ENCODE peak calls at places on chromosomes 11 and 22, in five cellular contexts. One of them, this sample, is unnamed.

GRCh38 chr11:121664144-121664543 is 211.4 kb upstream of the SORL1-AS1 start:
- DNase-seq in H9: no peak
- DNase-seq in mesendoderm: no peak
- DNase-seq in IMR-90: no peak
- DNase-seq in trophoblast cell: no peak
- DNase-seq in this sample: no peak

GRCh38 chr22:23837496-23837859 is 1.3 kb downstream of the DERL3 start:
- DNase-seq in H9: no peak
- DNase-seq in mesendoderm: no peak
- DNase-seq in IMR-90: no peak
- DNase-seq in trophoblast cell: peak; percentile 84
- DNase-seq in this sample: no peak

GRCh38 chr11:91303754-91304153 is 920.9 kb upstream of the FAT3 start:
- DNase-seq in H9: no peak
- DNase-seq in mesendoderm: no peak
- DNase-seq in IMR-90: peak; percentile 30
- DNase-seq in trophoblast cell: no peak
- DNase-seq in this sample: no peak

GRCh38 chr11:64888761-64889511 is 10.5 kb upstream of the EHD1 start:
- DNase-seq in H9: no peak
- DNase-seq in mesendoderm: peak; percentile 26
- DNase-seq in IMR-90: no peak
- DNase-seq in trophoblast cell: peak; percentile 42
- DNase-seq in this sample: no peak

GRCh38 chr11:64357904-64358535 is 942 bp upstream of the RPS6KA4 start:
- DNase-seq in H9: no peak
- DNase-seq in mesendoderm: no peak
- DNase-seq in IMR-90: no peak
- DNase-seq in trophoblast cell: no peak
- DNase-seq in this sample: no peak

GRCh38 chr11:12725047-12725862 is 51.0 kb downstream of the TEAD1 start:
- DNase-seq in H9: no peak
- DNase-seq in mesendoderm: no peak
- DNase-seq in IMR-90: no peak
- DNase-seq in trophoblast cell: peak; percentile 54
- DNase-seq in this sample: no peak

GRCh38 chr11:122037911-122038310 is 78.1 kb downstream of the BLID start:
- DNase-seq in H9: no peak
- DNase-seq in mesendoderm: no peak
- DNase-seq in IMR-90: no peak
- DNase-seq in trophoblast cell: no peak
- DNase-seq in this sample: no peak

GRCh38 chr11:2780850-2781412 is 81.1 kb upstream of the KCNQ1OT1 start:
- DNase-seq in H9: no peak
- DNase-seq in mesendoderm: no peak
- DNase-seq in IMR-90: no peak
- DNase-seq in trophoblast cell: no peak
- DNase-seq in this sample: no peak

GRCh38 chr11:69524291-69524882 is 42.9 kb downstream of the LINC01488 start:
- DNase-seq in H9: peak; percentile 23
- DNase-seq in mesendoderm: peak; percentile 35
- DNase-seq in IMR-90: peak; percentile 52
- DNase-seq in trophoblast cell: no peak
- DNase-seq in this sample: no peak

GRCh38 chr11:60334005-60334620 is 7.1 kb downstream of the MS4A6E start:
- DNase-seq in H9: peak; percentile 87
- DNase-seq in mesendoderm: peak; percentile 89
- DNase-seq in IMR-90: peak; percentile 13
- DNase-seq in trophoblast cell: peak; percentile 49
- DNase-seq in this sample: peak; percentile 71

GRCh38 chr11:65432133-65432650 is 9.6 kb downstream of the NEAT1 start:
- DNase-seq in H9: no peak
- DNase-seq in mesendoderm: no peak
- DNase-seq in IMR-90: peak; percentile 34
- DNase-seq in trophoblast cell: no peak
- DNase-seq in this sample: no peak

GRCh38 chr22:21568207-21569075 is 927 bp downstream of the UBE2L3 start:
- DNase-seq in H9: no peak
- DNase-seq in mesendoderm: peak; percentile 80
- DNase-seq in IMR-90: peak; percentile 24
- DNase-seq in trophoblast cell: no peak
- DNase-seq in this sample: no peak

GRCh38 chr11:117837791-117838190 is 13.2 kb upstream of the FXYD2 start:
- DNase-seq in H9: peak; percentile 22
- DNase-seq in mesendoderm: no peak
- DNase-seq in IMR-90: no peak
- DNase-seq in trophoblast cell: no peak
- DNase-seq in this sample: no peak

GRCh38 chr11:31974737-31975136 is 116.1 kb upstream of the RCN1 start:
- DNase-seq in H9: no peak
- DNase-seq in mesendoderm: no peak
- DNase-seq in IMR-90: peak; percentile 81
- DNase-seq in trophoblast cell: no peak
- DNase-seq in this sample: no peak

GRCh38 chr11:127074151-127074761 is 73.7 kb upstream of the KIRREL3 start:
- DNase-seq in H9: peak; percentile 62
- DNase-seq in mesendoderm: peak; percentile 67
- DNase-seq in IMR-90: peak; percentile 72
- DNase-seq in trophoblast cell: peak; percentile 62
- DNase-seq in this sample: peak; percentile 9

GRCh38 chr22:26672060-26672471 is 14.7 kb downstream of the MIAT start:
- DNase-seq in H9: no peak
- DNase-seq in mesendoderm: no peak
- DNase-seq in IMR-90: no peak
- DNase-seq in trophoblast cell: no peak
- DNase-seq in this sample: no peak

GRCh38 chr11:31160504-31161422 is 208.8 kb downstream of the DCDC1 start:
- DNase-seq in H9: no peak
- DNase-seq in mesendoderm: peak; percentile 51
- DNase-seq in IMR-90: no peak
- DNase-seq in trophoblast cell: no peak
- DNase-seq in this sample: peak; percentile 8

GRCh38 chr11:87030458-87031054 is 7.2 kb upstream of the TMEM135 start:
- DNase-seq in H9: no peak
- DNase-seq in mesendoderm: peak; percentile 25
- DNase-seq in IMR-90: peak; percentile 18
- DNase-seq in trophoblast cell: peak; percentile 31
- DNase-seq in this sample: no peak

GRCh38 chr11:65492637-65493366 is 6.0 kb upstream of the MALAT1 start:
- DNase-seq in H9: no peak
- DNase-seq in mesendoderm: peak; percentile 65
- DNase-seq in IMR-90: peak; percentile 89
- DNase-seq in trophoblast cell: peak; percentile 86
- DNase-seq in this sample: no peak

GRCh38 chr22:29477919-29478318 is 2.1 kb upstream of the NEFH start:
- DNase-seq in H9: no peak
- DNase-seq in mesendoderm: peak; percentile 31
- DNase-seq in IMR-90: no peak
- DNase-seq in trophoblast cell: no peak
- DNase-seq in this sample: no peak

GRCh38 chr11:31810779-31811647 is at the start of gene PAX6:
- DNase-seq in H9: peak; percentile 88
- DNase-seq in mesendoderm: peak; percentile 88
- DNase-seq in IMR-90: peak; percentile 19
- DNase-seq in trophoblast cell: peak; percentile 61
- DNase-seq in this sample: peak; percentile 97

GRCh38 chr11:12480401-12480800 is 103.0 kb downstream of the PARVA start:
- DNase-seq in H9: no peak
- DNase-seq in mesendoderm: no peak
- DNase-seq in IMR-90: no peak
- DNase-seq in trophoblast cell: peak; percentile 88
- DNase-seq in this sample: no peak

GRCh38 chr11:20274031-20274430 is 89.5 kb upstream of the HTATIP2 start:
- DNase-seq in H9: no peak
- DNase-seq in mesendoderm: peak; percentile 19
- DNase-seq in IMR-90: no peak
- DNase-seq in trophoblast cell: no peak
- DNase-seq in this sample: peak; percentile 75

GRCh38 chr11:47724041-47724729 is 9.0 kb upstream of the AGBL2 start:
- DNase-seq in H9: no peak
- DNase-seq in mesendoderm: peak; percentile 6
- DNase-seq in IMR-90: peak; percentile 89
- DNase-seq in trophoblast cell: peak; percentile 78
- DNase-seq in this sample: no peak

GRCh38 chr22:44752285-44753188 is at the start of gene ARHGAP8:
- DNase-seq in H9: peak; percentile 87
- DNase-seq in mesendoderm: peak; percentile 39
- DNase-seq in IMR-90: no peak
- DNase-seq in trophoblast cell: no peak
- DNase-seq in this sample: no peak

GRCh38 chr22:48098243-48098935 is 1335.9 kb downstream of the TBC1D22A start:
- DNase-seq in H9: no peak
- DNase-seq in mesendoderm: no peak
- DNase-seq in IMR-90: no peak
- DNase-seq in trophoblast cell: no peak
- DNase-seq in this sample: no peak

GRCh38 chr22:24995649-24996180 is 43.2 kb downstream of the KIAA1671 start:
- DNase-seq in H9: no peak
- DNase-seq in mesendoderm: no peak
- DNase-seq in IMR-90: no peak
- DNase-seq in trophoblast cell: no peak
- DNase-seq in this sample: no peak

GRCh38 chr11:123429851-123430735 is at the start of gene GRAMD1B:
- DNase-seq in H9: peak; percentile 93
- DNase-seq in mesendoderm: peak; percentile 94
- DNase-seq in IMR-90: peak; percentile 90
- DNase-seq in trophoblast cell: peak; percentile 16
- DNase-seq in this sample: peak; percentile 69

GRCh38 chr22:46641829-46642266 is 21.7 kb downstream of the GRAMD4 start:
- DNase-seq in H9: no peak
- DNase-seq in mesendoderm: no peak
- DNase-seq in IMR-90: peak; percentile 36
- DNase-seq in trophoblast cell: no peak
- DNase-seq in this sample: no peak

GRCh38 chr11:67563354-67564114 is 20.1 kb upstream of the GSTP1 start:
- DNase-seq in H9: no peak
- DNase-seq in mesendoderm: peak; percentile 91
- DNase-seq in IMR-90: peak; percentile 96
- DNase-seq in trophoblast cell: peak; percentile 94
- DNase-seq in this sample: no peak
- H2AK5ac ChIP-seq in H9: no peak overlapping the region
- H2AK5ac ChIP-seq in mesendoderm: no peak overlapping the region
- H2AK5ac ChIP-seq in IMR-90: no peak overlapping the region
- H2AK5ac ChIP-seq in trophoblast cell: peak overlapping the region; percentile 96
- H2AK5ac ChIP-seq in this sample: no peak overlapping the region

DNA sequence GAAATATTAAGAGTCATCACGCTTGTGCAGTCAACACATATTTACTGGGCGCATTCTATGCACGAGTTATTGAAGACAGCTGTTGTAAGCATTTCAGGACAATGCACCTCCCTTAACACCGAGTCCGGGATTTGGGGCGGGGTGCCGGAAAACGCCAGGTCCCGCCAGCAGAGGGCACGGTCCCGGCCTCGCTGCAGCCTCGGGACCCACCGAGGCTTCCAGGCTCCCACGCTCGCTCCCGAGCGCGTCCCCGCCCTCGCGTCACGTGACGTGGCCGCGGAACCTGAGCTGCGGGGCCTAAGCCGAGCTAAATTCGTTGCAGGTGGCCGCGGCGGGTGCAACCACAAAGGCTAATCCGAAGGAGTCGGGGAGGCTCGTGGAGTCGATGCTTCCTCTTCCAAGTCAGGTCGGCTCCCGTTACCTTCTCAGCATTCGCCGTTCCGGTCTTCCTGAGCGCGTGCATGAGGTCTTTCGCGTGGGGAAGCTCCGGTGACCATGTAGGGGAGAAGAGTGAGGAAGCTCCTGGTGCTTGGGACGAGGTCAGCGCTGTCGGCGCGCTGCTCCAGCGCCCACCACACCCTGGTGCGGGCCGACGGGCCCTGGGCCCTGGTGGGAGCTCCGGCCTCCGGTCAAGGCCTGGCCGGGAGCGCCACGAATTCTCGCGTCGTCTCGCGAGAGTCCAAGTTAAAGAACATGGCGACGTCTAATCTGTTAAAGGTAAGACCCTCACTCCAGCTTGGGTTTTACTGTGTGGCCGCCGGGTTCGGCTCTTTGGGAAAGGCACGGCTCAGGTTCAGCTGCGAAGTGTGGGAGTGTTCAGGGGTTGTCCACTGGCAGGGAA is at the start of gene CUL5:
- DNase-seq in H9: peak; percentile 91
- DNase-seq in mesendoderm: peak; percentile 95
- DNase-seq in IMR-90: peak; percentile 91
- DNase-seq in trophoblast cell: peak; percentile 92
- DNase-seq in this sample: peak; percentile 92
- H3K23ac ChIP-seq in H9: no peak within 1 kb of the TSS
- H3K23ac ChIP-seq in mesendoderm: peak within 1 kb of the TSS; percentile 100
- H3K23ac ChIP-seq in IMR-90: peak within 1 kb of the TSS; percentile 95
- H3K23ac ChIP-seq in trophoblast cell: no peak within 1 kb of the TSS
- H3K23ac ChIP-seq in this sample: peak within 1 kb of the TSS; percentile 93

DNA sequence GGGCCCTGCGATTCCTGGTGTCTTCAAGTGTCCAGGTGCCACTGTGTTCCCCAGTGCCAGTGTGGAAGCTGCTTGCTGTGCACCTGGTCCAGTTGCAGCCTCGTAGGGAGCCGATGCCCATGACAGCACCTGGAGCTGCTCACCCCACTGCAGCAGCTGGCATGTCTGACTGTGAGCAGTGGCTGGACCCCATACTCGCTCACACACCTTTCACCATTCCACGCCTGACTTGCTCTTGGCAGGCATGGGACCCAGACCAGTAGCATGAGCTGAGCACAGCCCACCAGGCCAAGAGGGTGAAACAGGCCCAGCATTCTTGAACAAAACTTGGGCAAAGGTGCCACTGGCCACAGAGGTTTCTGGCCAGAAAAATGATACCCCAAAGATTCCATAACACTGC is 124.5 kb upstream of the THY1 start:
- DNase-seq in H9: no peak
- DNase-seq in mesendoderm: no peak
- DNase-seq in IMR-90: no peak
- DNase-seq in trophoblast cell: no peak
- DNase-seq in this sample: no peak
- H2AK5ac ChIP-seq in H9: no peak overlapping the region
- H2AK5ac ChIP-seq in mesendoderm: no peak overlapping the region
- H2AK5ac ChIP-seq in IMR-90: no peak overlapping the region
- H2AK5ac ChIP-seq in trophoblast cell: no peak overlapping the region
- H2AK5ac ChIP-seq in this sample: peak overlapping the region; percentile 88

GRCh38 chr11:85558411-85558810 is 68.7 kb downstream of the DLG2 start:
- DNase-seq in H9: no peak
- DNase-seq in mesendoderm: no peak
- DNase-seq in IMR-90: no peak
- DNase-seq in trophoblast cell: no peak
- DNase-seq in this sample: no peak
- H3K23ac ChIP-seq in H9: no peak overlapping the region
- H3K23ac ChIP-seq in mesendoderm: no peak overlapping the region
- H3K23ac ChIP-seq in IMR-90: no peak overlapping the region
- H3K23ac ChIP-seq in trophoblast cell: no peak overlapping the region
- H3K23ac ChIP-seq in this sample: no peak overlapping the region

This sample was measured in neuronal stem cell.